ENCODE peak calls at places on chromosomes 13 and 19, in nine cellular contexts. One of them, this sample, is unnamed.

GRCh38 chr19:16887353-16888265 is 1.2 kb upstream of the F2RL3 start:
- DNase-seq in HFF-Myc: no peak
- DNase-seq in foreskin fibroblast: no peak
- DNase-seq in GM19239: no peak
- DNase-seq in right atrium auricular region: no peak
- DNase-seq in fibroblast of the conjunctiva: no peak
- DNase-seq in putamen: no peak
- DNase-seq in endothelial cell of umbilical vein: no peak
- DNase-seq in nucleus accumbens: no peak
- DNase-seq in this sample: no peak

GRCh38 chr19:12720851-12721655 is 2.7 kb downstream of the TNPO2 start:
- DNase-seq in foreskin fibroblast: peak; percentile 56
- DNase-seq in HFF-Myc: no peak
- DNase-seq in GM19239: no peak
- DNase-seq in endothelial cell of umbilical vein: no peak
- DNase-seq in fibroblast of the conjunctiva: no peak
- DNase-seq in putamen: no peak
- DNase-seq in right atrium auricular region: no peak
- DNase-seq in nucleus accumbens: no peak
- DNase-seq in this sample: no peak

GRCh38 chr13:102697929-102698648 is 3.2 kb upstream of the METTL21C start:
- DNase-seq in GM19239: no peak
- DNase-seq in right atrium auricular region: no peak
- DNase-seq in foreskin fibroblast: no peak
- DNase-seq in nucleus accumbens: no peak
- DNase-seq in HFF-Myc: no peak
- DNase-seq in putamen: no peak
- DNase-seq in endothelial cell of umbilical vein: no peak
- DNase-seq in fibroblast of the conjunctiva: no peak
- DNase-seq in this sample: no peak

GRCh38 chr13:76823969-76824368 is 62.2 kb downstream of the KCTD12 start:
- DNase-seq in GM19239: no peak
- DNase-seq in endothelial cell of umbilical vein: no peak
- DNase-seq in HFF-Myc: no peak
- DNase-seq in putamen: no peak
- DNase-seq in nucleus accumbens: no peak
- DNase-seq in right atrium auricular region: no peak
- DNase-seq in fibroblast of the conjunctiva: no peak
- DNase-seq in foreskin fibroblast: no peak
- DNase-seq in this sample: no peak

GRCh38 chr13:45799451-45799850 is 52.1 kb downstream of the SIAH3 start:
- DNase-seq in endothelial cell of umbilical vein: no peak
- DNase-seq in fibroblast of the conjunctiva: no peak
- DNase-seq in HFF-Myc: no peak
- DNase-seq in GM19239: no peak
- DNase-seq in foreskin fibroblast: no peak
- DNase-seq in nucleus accumbens: no peak
- DNase-seq in putamen: no peak
- DNase-seq in right atrium auricular region: peak; percentile 40
- DNase-seq in this sample: no peak

GRCh38 chr13:53743906-53744305 is 715.3 kb downstream of the OLFM4 start:
- DNase-seq in endothelial cell of umbilical vein: no peak
- DNase-seq in foreskin fibroblast: no peak
- DNase-seq in GM19239: no peak
- DNase-seq in nucleus accumbens: no peak
- DNase-seq in HFF-Myc: no peak
- DNase-seq in fibroblast of the conjunctiva: no peak
- DNase-seq in putamen: no peak
- DNase-seq in right atrium auricular region: no peak
- DNase-seq in this sample: no peak

GRCh38 chr19:34189199-34189916 is 17.1 kb downstream of the LSM14A start:
- DNase-seq in fibroblast of the conjunctiva: no peak
- DNase-seq in putamen: no peak
- DNase-seq in foreskin fibroblast: no peak
- DNase-seq in GM19239: no peak
- DNase-seq in HFF-Myc: no peak
- DNase-seq in right atrium auricular region: no peak
- DNase-seq in nucleus accumbens: no peak
- DNase-seq in endothelial cell of umbilical vein: no peak
- DNase-seq in this sample: no peak

GRCh38 chr19:35314858-35315470 is 14.0 kb upstream of the CD22 start:
- DNase-seq in putamen: no peak
- DNase-seq in GM19239: no peak
- DNase-seq in HFF-Myc: no peak
- DNase-seq in endothelial cell of umbilical vein: no peak
- DNase-seq in fibroblast of the conjunctiva: no peak
- DNase-seq in right atrium auricular region: no peak
- DNase-seq in foreskin fibroblast: no peak
- DNase-seq in nucleus accumbens: no peak
- DNase-seq in this sample: no peak

GRCh38 chr19:28258794-28259193 is 954.2 kb downstream of the UQCRFS1 start:
- DNase-seq in GM19239: no peak
- DNase-seq in putamen: no peak
- DNase-seq in HFF-Myc: no peak
- DNase-seq in right atrium auricular region: no peak
- DNase-seq in nucleus accumbens: no peak
- DNase-seq in fibroblast of the conjunctiva: no peak
- DNase-seq in endothelial cell of umbilical vein: no peak
- DNase-seq in foreskin fibroblast: no peak
- DNase-seq in this sample: no peak

This sample was measured in GM12864.